ENCODE peak calls at places on chromosomes 4 and X, in eight cellular contexts. P is K562, R is tibial nerve, J is uterus, Y is heart left ventricle, M is left ventricle myocardium inferior, B is suprapubic skin, Z is breast epithelium. D is an unnamed sample.

GRCh38 chrX:9627827-9628406 is 137.7 kb downstream of the GPR143 start:
- DNase-seq in Z (no peak), M (no peak), P (no peak), R (no peak), B (no peak), J (no peak), Y (no peak), D (no peak)

GRCh38 chr4:156781852-156782251 is 189.7 kb downstream of the PDGFC start:
- DNase-seq in Y (no peak), M (no peak), B (no peak), R (no peak), J (no peak), P (no peak), Z (no peak), D (no peak)

GRCh38 chr4:1002131-1002630 is 9.0 kb upstream of the SLC26A1 start:
- DNase-seq in Z (peak; percentile 44), M (no peak), Y (no peak), P (no peak), R (peak; percentile 45), B (no peak), J (peak; percentile 54), D (no peak)

GRCh38 chr4:47326067-47326466 is 137.4 kb downstream of the COMMD8 start:
- DNase-seq in J (no peak), P (no peak), B (no peak), R (no peak), Z (no peak), M (no peak), Y (no peak), D (no peak)

GRCh38 chr4:153488006-153488718 is 22.0 kb downstream of the TMEM131L start:
- DNase-seq in M (no peak), Z (peak; percentile 18), P (no peak), J (no peak), Y (peak; percentile 38), B (no peak), R (no peak), D (no peak)

GRCh38 chr4:182877326-182877883 is 39.8 kb downstream of the DCTD start:
- DNase-seq in Y (no peak), B (no peak), M (no peak), P (no peak), J (no peak), Z (no peak), R (no peak), D (no peak)

GRCh38 chrX:39816871-39817731 is 280.7 kb downstream of the BCOR start:
- DNase-seq in P (peak; percentile 17), Z (no peak), J (no peak), Y (no peak), M (no peak), B (no peak), R (no peak), D (no peak)

GRCh38 chr4:88802138-88802537 is 104.5 kb upstream of the NAP1L5 start:
- DNase-seq in M (no peak), Y (no peak), J (no peak), B (no peak), R (no peak), P (no peak), Z (no peak), D (no peak)

GRCh38 chr4:136036744-136037143 is 1495.5 kb downstream of the PCDH18 start:
- DNase-seq in Z (no peak), Y (no peak), P (no peak), R (no peak), B (no peak), J (no peak), M (no peak), D (no peak)

DNA sequence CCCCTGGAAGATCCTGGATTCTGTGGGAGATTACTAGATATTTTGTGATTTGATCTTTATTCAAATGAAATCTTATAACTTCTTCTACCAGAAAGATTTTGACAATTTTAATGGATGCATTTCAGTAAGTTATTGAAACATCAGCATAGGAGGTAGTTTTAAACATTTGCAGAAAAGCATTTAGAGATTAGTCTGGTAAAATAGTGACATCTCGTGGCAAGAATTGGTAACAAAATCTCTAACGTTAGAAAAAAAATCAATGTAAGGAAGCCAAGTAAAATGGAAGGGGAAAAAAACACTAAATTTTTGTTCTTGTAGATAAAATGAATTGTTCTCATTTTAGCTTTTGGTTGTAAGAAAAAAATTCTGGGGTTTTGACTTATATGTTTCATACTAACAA is 73.3 kb downstream of the TASL start:
- DNase-seq in Y (no peak), P (peak; percentile 11), B (no peak), Z (no peak), M (no peak), R (no peak), J (no peak), D (no peak)
- TF ChIP-seq CTCF in Y (peak; percentile 42), P (peak; percentile 25), B (no peak), Z (peak; percentile 51), M (peak; percentile 49), R (peak; percentile 45), J (no peak), D (no peak)

GRCh38 chrX:106246511-106246910 is 78.4 kb downstream of the PWWP3B start:
- DNase-seq in P (no peak), R (no peak), B (no peak), M (no peak), Y (no peak), J (no peak), Z (no peak), D (no peak)
- H3K27ac ChIP-seq in P (no peak overlapping the region), R (no peak overlapping the region), B (no peak overlapping the region), M (no peak overlapping the region), Y (no peak overlapping the region), J (no peak overlapping the region), Z (no peak overlapping the region), D (no peak overlapping the region)

GRCh38 chrX:17839269-17839668 is 21.8 kb downstream of the RAI2 start:
- DNase-seq in J (no peak), B (no peak), Z (no peak), M (no peak), Y (no peak), P (no peak), R (no peak), D (no peak)
- TF ChIP-seq CTCF in J (no peak), B (no peak), Z (no peak), M (no peak), Y (no peak), P (no peak), R (no peak), D (no peak)

GRCh38 chrX:46574941-46575381 is 1.4 kb downstream of the CHST7 start:
- DNase-seq in Y (no peak), P (no peak), R (no peak), M (peak; percentile 15), B (no peak), J (no peak), Z (no peak), D (no peak)

GRCh38 chrX:46574337-46574940 is 874 bp downstream of the CHST7 start:
- DNase-seq in B (no peak), Y (no peak), J (no peak), Z (no peak), R (no peak), P (no peak), M (no peak), D (no peak)

GRCh38 chrX:46573896-46574336 is 351 bp downstream of the CHST7 start:
- DNase-seq in P (no peak), M (peak; percentile 44), Z (peak; percentile 40), J (peak; percentile 32), Y (peak; percentile 34), B (peak; percentile 77), R (peak; percentile 25), D (no peak)

GRCh38 chrX:46572295-46572936 is 1.1 kb upstream of the CHST7 start:
- DNase-seq in Z (no peak), M (no peak), P (peak; percentile 8), B (no peak), R (no peak), Y (no peak), J (no peak), D (no peak)

DNA sequence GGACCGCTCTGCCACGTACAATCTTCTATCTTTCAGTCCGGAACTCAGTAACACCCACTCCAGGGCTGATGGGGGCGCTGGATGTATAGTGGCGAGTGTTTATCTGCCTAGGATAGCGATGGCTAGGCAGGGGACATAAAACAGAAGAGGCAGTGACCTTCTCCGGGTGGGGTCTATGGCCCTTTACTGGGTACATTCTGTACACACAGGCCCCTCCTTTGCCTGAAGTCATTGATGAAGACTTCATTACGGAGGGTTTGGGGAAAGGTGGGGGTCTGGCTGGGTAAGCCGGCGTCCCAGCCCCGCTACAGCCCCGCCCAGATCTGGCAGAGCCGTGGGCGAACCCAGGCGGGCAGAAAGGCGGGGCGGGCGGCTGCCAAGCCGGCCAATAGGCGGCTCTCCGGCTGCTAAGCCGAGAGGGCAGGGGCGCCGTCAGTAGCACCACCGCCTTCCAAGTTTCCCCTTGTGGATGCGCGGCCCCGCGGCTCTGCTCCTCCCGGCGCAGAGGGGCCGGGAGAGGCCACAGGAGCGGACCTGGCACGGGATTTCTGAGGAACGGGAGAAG is at the start of gene CHST7:
- DNase-seq in B (peak; percentile 78), J (peak; percentile 49), M (peak; percentile 81), R (peak; percentile 44), P (no peak), Z (peak; percentile 36), Y (peak; percentile 71), D (peak; percentile 33)
- H3K27ac ChIP-seq in B (peak within 1 kb of the TSS; percentile 72), J (peak within 1 kb of the TSS; percentile 57), M (peak within 1 kb of the TSS; percentile 93), R (peak within 1 kb of the TSS; percentile 42), P (no peak within 1 kb of the TSS), Z (peak within 1 kb of the TSS; percentile 61), Y (peak within 1 kb of the TSS; percentile 70), D (peak within 1 kb of the TSS; percentile 41)

D was measured in gastrocnemius medialis.